ENCODE peak calls at places on chromosomes 5 and 9, in nine cellular contexts. One of them, this sample, is unnamed.

GRCh38 chr9:8718121-8718725 is 918.6 kb upstream of the DMAC1 start:
- DNase-seq in OCI-LY7: no peak
- DNase-seq in nephron progenitor cell: no peak
- DNase-seq in HCT116: no peak
- DNase-seq in SK-N-SH: no peak
- DNase-seq in left lung: no peak
- DNase-seq in PC-9: no peak
- DNase-seq in left ventricle myocardium inferior: no peak
- DNase-seq in mammary epithelial cell: no peak
- DNase-seq in this sample: no peak

GRCh38 chr5:175579742-175580432 is 78.0 kb upstream of the HRH2 start:
- DNase-seq in OCI-LY7: no peak
- DNase-seq in nephron progenitor cell: no peak
- DNase-seq in HCT116: no peak
- DNase-seq in SK-N-SH: no peak
- DNase-seq in left lung: no peak
- DNase-seq in PC-9: no peak
- DNase-seq in left ventricle myocardium inferior: no peak
- DNase-seq in mammary epithelial cell: peak
- DNase-seq in this sample: no peak

GRCh38 chr9:138022121-138022741 is 144.6 kb downstream of the CACNA1B start:
- DNase-seq in OCI-LY7: no peak
- DNase-seq in nephron progenitor cell: peak
- DNase-seq in HCT116: peak
- DNase-seq in SK-N-SH: peak
- DNase-seq in left lung: peak
- DNase-seq in PC-9: no peak
- DNase-seq in left ventricle myocardium inferior: no peak
- DNase-seq in mammary epithelial cell: peak
- DNase-seq in this sample: no peak

GRCh38 chr5:2068515-2068914 is 185.8 kb upstream of the IRX4 start:
- DNase-seq in OCI-LY7: no peak
- DNase-seq in nephron progenitor cell: no peak
- DNase-seq in HCT116: no peak
- DNase-seq in SK-N-SH: no peak
- DNase-seq in left lung: no peak
- DNase-seq in PC-9: no peak
- DNase-seq in left ventricle myocardium inferior: no peak
- DNase-seq in mammary epithelial cell: no peak
- DNase-seq in this sample: no peak

GRCh38 chr5:55899344-55899743 is 48.2 kb downstream of the IL31RA start:
- DNase-seq in OCI-LY7: no peak
- DNase-seq in nephron progenitor cell: no peak
- DNase-seq in HCT116: no peak
- DNase-seq in SK-N-SH: no peak
- DNase-seq in left lung: no peak
- DNase-seq in PC-9: no peak
- DNase-seq in left ventricle myocardium inferior: no peak
- DNase-seq in mammary epithelial cell: peak
- DNase-seq in this sample: no peak

GRCh38 chr5:52491829-52492217 is 295.9 kb upstream of the ITGA1 start:
- DNase-seq in OCI-LY7: no peak
- DNase-seq in nephron progenitor cell: no peak
- DNase-seq in HCT116: no peak
- DNase-seq in SK-N-SH: no peak
- DNase-seq in left lung: no peak
- DNase-seq in PC-9: no peak
- DNase-seq in left ventricle myocardium inferior: no peak
- DNase-seq in mammary epithelial cell: no peak
- DNase-seq in this sample: no peak

GRCh38 chr9:5438301-5439162 is 807 bp upstream of the PLGRKT start:
- DNase-seq in OCI-LY7: peak
- DNase-seq in nephron progenitor cell: no peak
- DNase-seq in HCT116: no peak
- DNase-seq in SK-N-SH: no peak
- DNase-seq in left lung: peak
- DNase-seq in PC-9: no peak
- DNase-seq in left ventricle myocardium inferior: no peak
- DNase-seq in mammary epithelial cell: peak
- DNase-seq in this sample: no peak

GRCh38 chr5:136814621-136815378 is 449.5 kb upstream of the TRPC7 start:
- DNase-seq in OCI-LY7: no peak
- DNase-seq in nephron progenitor cell: no peak
- DNase-seq in HCT116: no peak
- DNase-seq in SK-N-SH: no peak
- DNase-seq in left lung: no peak
- DNase-seq in PC-9: no peak
- DNase-seq in left ventricle myocardium inferior: no peak
- DNase-seq in mammary epithelial cell: peak
- DNase-seq in this sample: no peak

GRCh38 chr5:158140120-158140778 is 281.3 kb upstream of the CLINT1 start:
- DNase-seq in OCI-LY7: no peak
- DNase-seq in nephron progenitor cell: peak
- DNase-seq in HCT116: no peak
- DNase-seq in SK-N-SH: no peak
- DNase-seq in left lung: no peak
- DNase-seq in PC-9: no peak
- DNase-seq in left ventricle myocardium inferior: peak
- DNase-seq in mammary epithelial cell: no peak
- DNase-seq in this sample: no peak

GRCh38 chr5:128539038-128539429 is 989 bp upstream of the FBN2 start:
- DNase-seq in OCI-LY7: no peak
- DNase-seq in nephron progenitor cell: no peak
- DNase-seq in HCT116: no peak
- DNase-seq in SK-N-SH: no peak
- DNase-seq in left lung: no peak
- DNase-seq in PC-9: no peak
- DNase-seq in left ventricle myocardium inferior: peak
- DNase-seq in mammary epithelial cell: peak
- DNase-seq in this sample: peak

GRCh38 chr5:89878140-89878570 is 531.4 kb downstream of the CETN3 start:
- DNase-seq in OCI-LY7: no peak
- DNase-seq in nephron progenitor cell: no peak
- DNase-seq in HCT116: peak
- DNase-seq in SK-N-SH: no peak
- DNase-seq in left lung: no peak
- DNase-seq in PC-9: no peak
- DNase-seq in left ventricle myocardium inferior: no peak
- DNase-seq in mammary epithelial cell: peak
- DNase-seq in this sample: no peak

GRCh38 chr9:114928092-114928491 is 2.3 kb downstream of the TNFSF8 start:
- DNase-seq in OCI-LY7: peak
- DNase-seq in nephron progenitor cell: no peak
- DNase-seq in HCT116: no peak
- DNase-seq in SK-N-SH: no peak
- DNase-seq in left lung: no peak
- DNase-seq in PC-9: no peak
- DNase-seq in left ventricle myocardium inferior: no peak
- DNase-seq in mammary epithelial cell: no peak
- DNase-seq in this sample: no peak

GRCh38 chr9:114923918-114924317 is 6.5 kb downstream of the TNFSF8 start:
- DNase-seq in OCI-LY7: no peak
- DNase-seq in nephron progenitor cell: no peak
- DNase-seq in HCT116: no peak
- DNase-seq in SK-N-SH: no peak
- DNase-seq in left lung: no peak
- DNase-seq in PC-9: no peak
- DNase-seq in left ventricle myocardium inferior: no peak
- DNase-seq in mammary epithelial cell: no peak
- DNase-seq in this sample: no peak

GRCh38 chr9:114924327-114924726 is 6.1 kb downstream of the TNFSF8 start:
- DNase-seq in OCI-LY7: peak
- DNase-seq in nephron progenitor cell: no peak
- DNase-seq in HCT116: no peak
- DNase-seq in SK-N-SH: no peak
- DNase-seq in left lung: no peak
- DNase-seq in PC-9: no peak
- DNase-seq in left ventricle myocardium inferior: no peak
- DNase-seq in mammary epithelial cell: no peak
- DNase-seq in this sample: no peak

GRCh38 chr9:114925039-114925438 is 5.4 kb downstream of the TNFSF8 start:
- DNase-seq in OCI-LY7: peak
- DNase-seq in nephron progenitor cell: no peak
- DNase-seq in HCT116: no peak
- DNase-seq in SK-N-SH: no peak
- DNase-seq in left lung: no peak
- DNase-seq in PC-9: no peak
- DNase-seq in left ventricle myocardium inferior: no peak
- DNase-seq in mammary epithelial cell: no peak
- DNase-seq in this sample: no peak

DNA sequence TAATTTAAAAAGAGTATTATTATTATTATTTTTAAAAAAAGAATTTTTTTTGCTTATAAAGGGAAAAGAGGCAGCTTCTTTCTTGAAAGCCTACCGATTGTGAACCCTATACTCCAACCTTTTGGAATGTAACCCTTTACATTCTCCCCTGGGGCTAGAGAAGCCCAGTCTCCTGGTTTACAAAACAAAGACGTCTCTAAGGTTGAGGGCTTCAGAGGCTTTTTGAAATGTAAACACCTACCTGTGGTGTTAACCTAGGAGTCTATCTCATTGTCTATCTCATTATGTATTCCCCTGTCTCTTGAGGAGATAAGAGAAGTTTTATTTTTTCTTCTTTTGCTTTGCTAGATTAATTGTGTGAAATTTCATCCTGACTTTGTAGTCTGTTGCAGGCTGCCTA is 4.7 kb downstream of the TNFSF8 start:
- DNase-seq in OCI-LY7: peak
- DNase-seq in nephron progenitor cell: no peak
- DNase-seq in HCT116: no peak
- DNase-seq in SK-N-SH: no peak
- DNase-seq in left lung: no peak
- DNase-seq in PC-9: no peak
- DNase-seq in left ventricle myocardium inferior: no peak
- DNase-seq in mammary epithelial cell: no peak
- DNase-seq in this sample: no peak
- TF ChIP-seq CTCF in OCI-LY7: no peak
- TF ChIP-seq CTCF in nephron progenitor cell: no peak
- TF ChIP-seq CTCF in HCT116: no peak
- TF ChIP-seq CTCF in SK-N-SH: no peak
- TF ChIP-seq CTCF in left lung: no peak
- TF ChIP-seq CTCF in PC-9: no peak
- TF ChIP-seq CTCF in left ventricle myocardium inferior: no peak
- TF ChIP-seq CTCF in mammary epithelial cell: no peak
- TF ChIP-seq CTCF in this sample: no peak

GRCh38 chr5:141951341-141951781 is 6.6 kb downstream of the PCDH12 start:
- DNase-seq in OCI-LY7: peak
- DNase-seq in nephron progenitor cell: peak
- DNase-seq in HCT116: no peak
- DNase-seq in SK-N-SH: peak
- DNase-seq in left lung: no peak
- DNase-seq in PC-9: no peak
- DNase-seq in left ventricle myocardium inferior: no peak
- DNase-seq in mammary epithelial cell: no peak
- DNase-seq in this sample: no peak
- TF ChIP-seq CTCF in OCI-LY7: peak
- TF ChIP-seq CTCF in nephron progenitor cell: peak
- TF ChIP-seq CTCF in HCT116: peak
- TF ChIP-seq CTCF in SK-N-SH: peak
- TF ChIP-seq CTCF in left lung: no peak
- TF ChIP-seq CTCF in PC-9: peak
- TF ChIP-seq CTCF in left ventricle myocardium inferior: peak
- TF ChIP-seq CTCF in mammary epithelial cell: no peak
- TF ChIP-seq CTCF in this sample: peak

GRCh38 chr5:132134384-132134783 is 60.8 kb downstream of the CSF2 start:
- DNase-seq in OCI-LY7: no peak
- DNase-seq in nephron progenitor cell: no peak
- DNase-seq in HCT116: peak
- DNase-seq in SK-N-SH: peak
- DNase-seq in left lung: no peak
- DNase-seq in PC-9: peak
- DNase-seq in left ventricle myocardium inferior: no peak
- DNase-seq in mammary epithelial cell: peak
- DNase-seq in this sample: no peak
- TF ChIP-seq CTCF in OCI-LY7: peak
- TF ChIP-seq CTCF in nephron progenitor cell: no peak
- TF ChIP-seq CTCF in HCT116: peak
- TF ChIP-seq CTCF in SK-N-SH: peak
- TF ChIP-seq CTCF in left lung: peak
- TF ChIP-seq CTCF in PC-9: peak
- TF ChIP-seq CTCF in left ventricle myocardium inferior: no peak
- TF ChIP-seq CTCF in mammary epithelial cell: peak
- TF ChIP-seq CTCF in this sample: peak

GRCh38 chr9:133354766-133355165 is 1.5 kb downstream of the SURF1 start:
- DNase-seq in OCI-LY7: no peak
- DNase-seq in nephron progenitor cell: no peak
- DNase-seq in HCT116: no peak
- DNase-seq in SK-N-SH: no peak
- DNase-seq in left lung: peak
- DNase-seq in PC-9: no peak
- DNase-seq in left ventricle myocardium inferior: no peak
- DNase-seq in mammary epithelial cell: no peak
- DNase-seq in this sample: no peak

GRCh38 chr9:133353548-133353947 is 2.7 kb downstream of the SURF1 start:
- DNase-seq in OCI-LY7: no peak
- DNase-seq in nephron progenitor cell: no peak
- DNase-seq in HCT116: no peak
- DNase-seq in SK-N-SH: no peak
- DNase-seq in left lung: peak
- DNase-seq in PC-9: no peak
- DNase-seq in left ventricle myocardium inferior: no peak
- DNase-seq in mammary epithelial cell: no peak
- DNase-seq in this sample: no peak

GRCh38 chr9:133357656-133358055 is 1.3 kb downstream of the SURF2 start:
- DNase-seq in OCI-LY7: no peak
- DNase-seq in nephron progenitor cell: no peak
- DNase-seq in HCT116: no peak
- DNase-seq in SK-N-SH: no peak
- DNase-seq in left lung: peak
- DNase-seq in PC-9: no peak
- DNase-seq in left ventricle myocardium inferior: no peak
- DNase-seq in mammary epithelial cell: no peak
- DNase-seq in this sample: no peak

GRCh38 chr9:133355881-133356357 is 368 bp downstream of the SURF1 start:
- DNase-seq in OCI-LY7: peak
- DNase-seq in nephron progenitor cell: no peak
- DNase-seq in HCT116: no peak
- DNase-seq in SK-N-SH: no peak
- DNase-seq in left lung: no peak
- DNase-seq in PC-9: no peak
- DNase-seq in left ventricle myocardium inferior: no peak
- DNase-seq in mammary epithelial cell: no peak
- DNase-seq in this sample: no peak

DNA sequence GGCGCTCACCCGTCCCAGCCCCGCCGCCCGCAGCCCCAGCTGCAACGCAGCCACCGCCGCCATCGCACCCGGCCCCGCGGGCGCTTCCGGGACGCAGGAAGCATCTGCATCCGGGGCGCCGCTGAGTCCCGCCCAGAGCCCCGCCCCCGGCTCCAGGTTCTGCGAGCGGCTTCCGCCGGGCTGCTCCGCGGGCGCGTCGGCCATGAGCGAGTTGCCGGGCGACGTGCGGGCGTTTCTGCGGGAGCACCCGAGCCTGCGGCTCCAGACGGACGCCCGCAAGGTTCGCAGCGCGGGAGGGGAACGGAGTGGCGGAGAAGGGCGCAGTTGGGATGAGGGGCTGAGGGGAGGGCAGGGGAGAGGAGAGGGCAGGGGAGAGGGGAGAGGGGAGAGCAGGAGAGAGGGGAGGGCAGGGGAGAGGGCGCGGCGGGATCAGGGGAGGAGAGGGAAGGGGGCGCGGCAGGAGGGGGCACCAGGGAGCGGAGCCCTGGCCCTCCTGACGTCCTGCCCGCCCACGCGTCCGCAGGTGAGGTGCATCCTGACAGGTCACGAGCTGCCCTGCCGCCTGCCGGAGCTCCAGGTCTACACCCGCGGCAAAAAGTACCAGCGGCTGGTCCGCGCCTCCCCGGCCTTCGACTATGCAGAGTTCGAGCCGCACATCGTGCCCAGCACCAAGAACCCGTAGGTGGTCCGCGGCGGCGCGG is at the start of the genes SURF1 and SURF2:
- DNase-seq in OCI-LY7: peak
- DNase-seq in nephron progenitor cell: peak
- DNase-seq in HCT116: no peak
- DNase-seq in SK-N-SH: peak
- DNase-seq in left lung: peak
- DNase-seq in PC-9: peak
- DNase-seq in left ventricle myocardium inferior: peak
- DNase-seq in mammary epithelial cell: peak
- DNase-seq in this sample: peak
- TF ChIP-seq CTCF in OCI-LY7: peak
- TF ChIP-seq CTCF in nephron progenitor cell: no peak
- TF ChIP-seq CTCF in HCT116: peak
- TF ChIP-seq CTCF in SK-N-SH: no peak
- TF ChIP-seq CTCF in left lung: no peak
- TF ChIP-seq CTCF in PC-9: no peak
- TF ChIP-seq CTCF in left ventricle myocardium inferior: no peak
- TF ChIP-seq CTCF in mammary epithelial cell: peak
- TF ChIP-seq CTCF in this sample: no peak